ENCODE peak calls at places on chromosome 2, in four cellular contexts. D is T follicular helper cell; A is NCI-H2171 treated with DMSO at 0.1 percent for 48 hours; Y is activated CD8-positive, alpha-beta memory T cell treated with anti-CD3 and anti-CD28 coated beads for 1 hour. X is an unnamed sample.

GRCh38 chr2:32963941-32964340 is 17.2 kb downstream of the LTBP1 start:
- DNase-seq in A (no peak), D (no peak), Y (no peak), X (no peak)

GRCh38 chr2:173213181-173213580 is 137.5 kb downstream of the MAP3K20 start:
- DNase-seq in A (no peak), Y (no peak), D (no peak), X (no peak)

GRCh38 chr2:109545828-109546713 is 67.7 kb downstream of the SEPTIN10 start:
- DNase-seq in Y (peak), A (peak), D (peak), X (peak)

GRCh38 chr2:47650001-47650535 is 132.9 kb upstream of the MSH6 start:
- DNase-seq in D (no peak), Y (no peak), A (no peak), X (no peak)

GRCh38 chr2:232568161-232568560 is 17.7 kb downstream of the EIF4E2 start:
- DNase-seq in D (no peak), Y (no peak), A (no peak), X (no peak)

GRCh38 chr2:1663621-1664020 is 80.7 kb downstream of the PXDN start:
- DNase-seq in A (no peak), D (no peak), Y (no peak), X (no peak)

GRCh38 chr2:207163815-207164747 is 1.7 kb downstream of the KLF7 start:
- DNase-seq in A (peak), D (no peak), Y (no peak), X (no peak)

GRCh38 chr2:199646439-199646838 is 188.7 kb upstream of the SATB2 start:
- DNase-seq in Y (no peak), A (no peak), D (no peak), X (no peak)

GRCh38 chr2:190888449-190888848 is 7.8 kb downstream of the GLS start:
- DNase-seq in D (no peak), A (no peak), Y (no peak), X (no peak)

GRCh38 chr2:207390302-207391095 is 139.3 kb upstream of the CREB1 start:
- DNase-seq in Y (no peak), A (peak), D (no peak), X (no peak)

GRCh38 chr2:96538487-96539214 is 2.1 kb downstream of the ARID5A start:
- DNase-seq in Y (peak), A (no peak), D (peak), X (peak)

GRCh38 chr2:223020971-223021675 is 30.9 kb upstream of the KCNE4 start:
- DNase-seq in Y (no peak), D (no peak), A (no peak), X (no peak)

GRCh38 chr2:44964704-44965343 is 23.3 kb downstream of the SIX3 start:
- DNase-seq in D (no peak), A (peak), Y (no peak), X (no peak)

GRCh38 chr2:84388133-84388532 is 70.9 kb downstream of the SUCLG1 start:
- DNase-seq in Y (no peak), A (no peak), D (no peak), X (no peak)